ENCODE peak calls at places on chromosomes 12 and 14, in seven cellular contexts. B is AG04450, U is GM23338, N is breast epithelium, G is thoracic aorta, Q is fibroblast of lung, W is A549. Y is an unnamed sample.

GRCh38 chr14:102954081-102954789 is 31.8 kb downstream of the AMN start:
- DNase-seq in U (no peak), G (no peak), Q (no peak), N (no peak), B (no peak), W (no peak), Y (no peak)

GRCh38 chr12:79689041-79689476 is 1.7 kb downstream of the PAWR start:
- DNase-seq in G (no peak), Q (no peak), B (no peak), U (no peak), W (peak; percentile 44), N (no peak), Y (no peak)

GRCh38 chr12:106645074-106645421 is 62.2 kb downstream of the RFX4 start:
- DNase-seq in U (no peak), N (peak; percentile 66), G (no peak), Q (no peak), W (no peak), B (no peak), Y (no peak)

GRCh38 chr14:63893701-63894458 is 41.1 kb downstream of the SYNE2 start:
- DNase-seq in G (peak; percentile 45), U (peak; percentile 52), N (no peak), B (peak; percentile 67), Q (peak; percentile 93), W (peak; percentile 45), Y (no peak)

GRCh38 chr12:59570134-59570533 is 25.7 kb upstream of the SLC16A7 start:
- DNase-seq in Q (no peak), G (no peak), U (no peak), N (no peak), B (no peak), W (peak; percentile 20), Y (no peak)

GRCh38 chr12:28963554-28963953 is 185.5 kb upstream of the FAR2 start:
- DNase-seq in W (peak; percentile 34), N (no peak), G (no peak), U (peak; percentile 64), Q (peak; percentile 63), B (no peak), Y (no peak)

GRCh38 chr14:34875031-34875922 is at the start of gene BAZ1A:
- DNase-seq in Q (peak; percentile 90), B (peak; percentile 68), N (peak; percentile 63), W (peak; percentile 90), U (peak; percentile 82), G (no peak), Y (no peak)

GRCh38 chr14:77641534-77642341 is 25.3 kb upstream of the SPTLC2 start:
- DNase-seq in W (peak; percentile 27), B (no peak), U (peak; percentile 14), G (peak; percentile 51), N (peak; percentile 63), Q (peak; percentile 71), Y (no peak)

GRCh38 chr12:121926874-121927706 is 8.7 kb downstream of the CFAP251 start:
- DNase-seq in B (no peak), W (no peak), U (peak; percentile 43), Q (no peak), N (no peak), G (no peak), Y (no peak)

GRCh38 chr12:2751230-2751629 is 43.5 kb upstream of the FKBP4 start:
- DNase-seq in N (no peak), Q (no peak), U (peak; percentile 51), G (no peak), W (no peak), B (no peak), Y (no peak)

GRCh38 chr12:113980537-113981337 is 14.6 kb upstream of the RBM19 start:
- DNase-seq in B (peak; percentile 47), W (peak; percentile 79), U (peak; percentile 88), Q (peak; percentile 82), N (no peak), G (no peak), Y (no peak)

GRCh38 chr14:79483472-79483871 is 727.8 kb downstream of the DIO2 start:
- DNase-seq in G (no peak), N (no peak), Q (peak; percentile 51), W (peak; percentile 11), U (no peak), B (peak; percentile 26), Y (no peak)

GRCh38 chr14:102778616-102779351 is 1.5 kb downstream of the TRAF3 start:
- DNase-seq in N (no peak), U (no peak), Q (no peak), W (no peak), G (no peak), B (no peak), Y (no peak)

GRCh38 chr12:50725011-50725899 is 38.6 kb upstream of the ATF1 start:
- DNase-seq in Q (peak; percentile 39), W (no peak), B (no peak), N (no peak), G (no peak), U (no peak), Y (no peak)

GRCh38 chr12:42140901-42141300 is 3.8 kb downstream of the GXYLT1 start:
- DNase-seq in N (no peak), G (no peak), W (peak; percentile 59), Q (peak; percentile 12), U (no peak), B (no peak), Y (no peak)

GRCh38 chr14:74551001-74551400 is 57.4 kb downstream of the ISCA2 start:
- DNase-seq in U (no peak), G (no peak), W (no peak), N (no peak), Q (no peak), B (no peak), Y (no peak)

GRCh38 chr14:74550071-74550470 is 56.5 kb downstream of the ISCA2 start:
- DNase-seq in U (no peak), Q (no peak), N (no peak), B (no peak), W (no peak), G (no peak), Y (no peak)

GRCh38 chr14:74548881-74549280 is 55.3 kb downstream of the ISCA2 start:
- DNase-seq in B (no peak), N (no peak), W (no peak), U (no peak), G (peak; percentile 85), Q (peak; percentile 85), Y (no peak)

GRCh38 chr14:74551431-74551830 is 57.9 kb downstream of the ISCA2 start:
- DNase-seq in Q (no peak), B (no peak), W (no peak), N (no peak), G (no peak), U (peak; percentile 33), Y (no peak)

GRCh38 chr14:74549588-74549987 is 56.0 kb downstream of the ISCA2 start:
- DNase-seq in Q (peak; percentile 29), U (peak; percentile 29), B (no peak), W (peak; percentile 42), N (no peak), G (no peak), Y (no peak)
- TF ChIP-seq CTCF in Q (peak; percentile 36), U (no peak), B (peak; percentile 55), W (peak; percentile 24), N (no peak), G (no peak), Y (no peak)

GRCh38 chr12:125185740-125186470 is 120.7 kb downstream of the AACS start:
- DNase-seq in Q (peak; percentile 56), B (no peak), N (no peak), W (peak; percentile 74), U (peak; percentile 90), G (no peak), Y (peak; percentile 59)
- TF ChIP-seq CTCF in Q (peak; percentile 20), B (no peak), N (no peak), W (peak; percentile 58), U (peak; percentile 14), G (no peak), Y (peak; percentile 24)

GRCh38 chr12:100545092-100545491 is 28.4 kb upstream of the GAS2L3 start:
- DNase-seq in U (no peak), B (no peak), W (peak; percentile 16), G (no peak), N (no peak), Q (no peak), Y (no peak)
- TF ChIP-seq CTCF in U (no peak), B (no peak), W (no peak), G (no peak), N (no peak), Q (no peak), Y (no peak)

DNA sequence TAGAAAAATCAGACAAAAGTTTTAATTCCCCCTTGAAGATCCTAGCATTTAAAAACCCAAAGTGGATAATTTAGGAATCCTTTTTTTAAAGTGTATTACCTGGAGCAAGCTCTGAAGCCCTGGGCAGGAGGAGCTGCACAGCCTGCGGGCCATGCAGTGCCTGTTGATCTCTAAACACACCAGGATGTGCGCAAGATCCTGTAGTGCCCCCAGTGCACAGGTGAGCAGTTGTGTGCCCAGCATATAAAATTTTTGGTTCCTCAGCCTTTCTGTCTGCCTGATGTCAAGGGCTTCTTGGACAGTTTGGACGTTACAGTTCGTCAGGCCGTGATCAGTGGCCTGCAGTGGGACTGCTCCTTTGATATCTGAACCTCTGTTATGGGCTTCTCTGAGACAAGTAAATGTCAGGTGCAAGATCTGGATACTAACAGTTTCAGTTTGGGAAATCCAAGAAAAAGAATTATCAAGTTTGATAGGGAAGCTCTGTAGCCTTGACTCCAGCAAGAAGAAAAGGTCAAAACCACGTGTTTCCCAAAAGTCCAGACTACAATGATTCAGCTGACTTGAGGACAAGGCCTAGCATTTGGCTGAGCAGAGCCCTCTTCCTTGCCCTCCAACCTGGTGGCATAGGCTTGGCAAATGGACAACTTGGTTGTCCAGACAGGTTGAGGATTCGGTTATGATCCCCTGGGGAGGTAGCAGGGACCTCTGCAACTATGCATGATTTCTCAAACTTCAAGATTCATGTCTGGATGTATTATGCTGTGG is 1.0 kb downstream of the ATXN7L3B start:
- DNase-seq in G (no peak), U (no peak), N (no peak), B (no peak), Q (peak; percentile 14), W (peak; percentile 14), Y (no peak)
- TF ChIP-seq CTCF in G (no peak), U (no peak), N (no peak), B (no peak), Q (no peak), W (no peak), Y (no peak)

GRCh38 chr12:91991397-91992187 is 154.1 kb downstream of the BTG1 start:
- DNase-seq in G (no peak), Q (peak; percentile 28), U (no peak), B (no peak), W (peak; percentile 33), N (no peak), Y (no peak)
- TF ChIP-seq CTCF in G (no peak), Q (no peak), U (no peak), B (no peak), W (no peak), N (no peak), Y (no peak)

GRCh38 chr14:92512807-92513203 is 776 bp upstream of the RIN3 start:
- DNase-seq in W (no peak), G (no peak), U (no peak), N (no peak), Q (no peak), B (no peak), Y (no peak)
- TF ChIP-seq CTCF in W (no peak), G (no peak), U (no peak), N (no peak), Q (no peak), B (no peak), Y (no peak)

DNA sequence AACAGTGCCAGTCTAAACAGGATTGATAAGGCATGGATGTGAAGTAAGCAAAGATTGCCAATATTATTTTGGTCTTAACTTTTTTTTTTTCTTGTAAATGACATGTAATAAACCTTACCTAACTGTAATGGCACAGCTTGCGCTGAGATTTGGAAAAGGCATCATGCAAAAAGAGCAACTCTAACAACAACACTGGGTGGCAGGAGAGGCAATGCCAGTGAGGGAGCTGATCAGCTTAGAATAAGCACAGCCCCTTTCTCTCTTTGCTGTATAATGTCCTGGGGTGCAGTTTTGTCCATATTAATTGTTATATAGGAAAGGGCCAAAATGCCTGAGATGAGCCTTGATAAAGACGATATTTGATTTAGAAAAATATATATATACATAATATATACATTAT is 1589.7 kb upstream of the FLRT2 start:
- DNase-seq in N (no peak), W (no peak), G (no peak), Q (peak; percentile 5), B (no peak), U (peak; percentile 2), Y (no peak)
- TF ChIP-seq CTCF in N (no peak), W (no peak), G (no peak), Q (no peak), B (no peak), U (peak; percentile 13), Y (no peak)